ENCODE peak calls at places on chromosomes 16 and 17, in eight cellular contexts. T is tibial nerve, Q is transverse colon, C is A549, Z is GM12878, H is sigmoid colon, X is suprapubic skin, A is esophagus muscularis mucosa. P is an unnamed sample.

GRCh38 chr17:48240562-48241130 is 133.1 kb downstream of the SNX11 start:
- DNase-seq in Z (no peak), X (no peak), Q (no peak), H (no peak), T (no peak), A (no peak), C (peak), P (no peak)

GRCh38 chr17:79027274-79027924 is 3.4 kb downstream of the C1QTNF1 start:
- DNase-seq in X (peak), H (peak), Z (no peak), A (no peak), C (no peak), Q (no peak), T (no peak), P (peak)

GRCh38 chr17:5587431-5588032 is 3.2 kb upstream of the NLRP1 start:
- DNase-seq in H (no peak), T (peak), C (peak), X (no peak), Q (peak), Z (no peak), A (peak), P (peak)

GRCh38 chr17:83176272-83176955 is 97.0 kb downstream of the METRNL start:
- DNase-seq in H (peak), C (no peak), Q (no peak), X (no peak), Z (no peak), T (no peak), A (no peak), P (no peak)

GRCh38 chr17:19384723-19385391 is 2.1 kb downstream of the MFAP4 start:
- DNase-seq in C (no peak), H (peak), T (peak), Q (peak), Z (no peak), A (peak), X (peak), P (peak)

GRCh38 chr17:2192367-2193028 is 111.1 kb downstream of the SMG6 start:
- DNase-seq in X (no peak), C (peak), Q (peak), T (no peak), A (no peak), H (no peak), Z (peak), P (no peak)

GRCh38 chr17:70599198-70599597 is 429.9 kb downstream of the KCNJ2 start:
- DNase-seq in A (no peak), T (no peak), Q (no peak), H (no peak), X (no peak), C (no peak), Z (no peak), P (no peak)

GRCh38 chr16:81042821-81043220 is 7.2 kb downstream of the ATMIN start:
- DNase-seq in H (no peak), Z (no peak), A (no peak), Q (no peak), X (no peak), C (no peak), T (no peak), P (no peak)

GRCh38 chr16:70481929-70482536 is 27.6 kb downstream of the FCSK start:
- DNase-seq in Q (no peak), X (no peak), C (no peak), T (no peak), Z (no peak), A (no peak), H (no peak), P (no peak)

GRCh38 chr16:14225457-14225856 is 154.3 kb downstream of the MRTFB start:
- DNase-seq in X (no peak), C (no peak), Q (no peak), H (no peak), A (no peak), T (no peak), Z (no peak), P (no peak)

GRCh38 chr16:72783716-72784320 is 264.1 kb downstream of the ZFHX3 start:
- DNase-seq in A (peak), Z (peak), H (no peak), Q (no peak), T (no peak), C (peak), X (no peak), P (no peak)

GRCh38 chr16:729768-730665 is 3.1 kb downstream of the HAGHL start:
- DNase-seq in Q (no peak), A (no peak), T (no peak), H (no peak), X (no peak), C (no peak), Z (no peak), P (no peak)

GRCh38 chr17:76844485-76844829 is 23.7 kb upstream of the MGAT5B start:
- DNase-seq in Q (no peak), A (no peak), H (no peak), T (no peak), Z (no peak), C (no peak), X (no peak), P (no peak)
- H3K27ac ChIP-seq in Q (no peak), A (no peak), H (no peak), T (no peak), Z (no peak), C (no peak), X (no peak), P (no peak)

DNA sequence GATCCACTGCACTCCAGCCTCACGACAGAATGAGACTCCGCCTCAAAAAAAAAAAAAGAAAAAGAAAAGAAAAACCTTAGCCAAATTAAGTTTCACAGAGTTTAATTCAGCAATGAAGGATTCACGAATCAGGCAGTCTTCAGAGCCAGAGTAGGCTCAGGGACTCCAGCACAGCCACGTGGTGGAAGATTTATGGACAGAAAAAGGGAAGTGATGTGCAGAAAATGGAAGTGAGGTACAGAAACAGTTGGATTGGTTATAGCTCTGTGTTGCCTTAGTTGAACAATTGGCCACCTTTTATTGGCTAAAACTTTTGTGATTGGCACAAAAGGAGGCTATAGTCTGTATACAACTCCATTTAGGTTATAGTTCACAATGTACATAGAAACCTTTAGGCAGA is 256.6 kb downstream of the HS3ST3B1 start:
- DNase-seq in C (no peak), T (no peak), H (no peak), Q (no peak), A (no peak), X (no peak), Z (no peak), P (no peak)
- TF ChIP-seq EP300 in C (no peak), T (no peak), H (no peak), Q (no peak), A (no peak), X (no peak), Z (no peak), P (no peak)

GRCh38 chr17:72605543-72605942 is 484.7 kb downstream of the SOX9 start:
- DNase-seq in Z (no peak), C (no peak), T (no peak), H (no peak), X (no peak), A (no peak), Q (no peak), P (no peak)

GRCh38 chr17:72604518-72604917 is 483.7 kb downstream of the SOX9 start:
- DNase-seq in A (no peak), H (no peak), Z (no peak), Q (no peak), C (no peak), T (no peak), X (no peak), P (no peak)

GRCh38 chr17:72600934-72601333 is 480.1 kb downstream of the SOX9 start:
- DNase-seq in T (no peak), Z (no peak), H (no peak), C (peak), X (no peak), A (no peak), Q (no peak), P (no peak)

GRCh38 chr17:72603346-72604242 is 482.8 kb downstream of the SOX9 start:
- DNase-seq in A (no peak), T (no peak), X (no peak), Z (no peak), Q (no peak), C (peak), H (no peak), P (no peak)

DNA sequence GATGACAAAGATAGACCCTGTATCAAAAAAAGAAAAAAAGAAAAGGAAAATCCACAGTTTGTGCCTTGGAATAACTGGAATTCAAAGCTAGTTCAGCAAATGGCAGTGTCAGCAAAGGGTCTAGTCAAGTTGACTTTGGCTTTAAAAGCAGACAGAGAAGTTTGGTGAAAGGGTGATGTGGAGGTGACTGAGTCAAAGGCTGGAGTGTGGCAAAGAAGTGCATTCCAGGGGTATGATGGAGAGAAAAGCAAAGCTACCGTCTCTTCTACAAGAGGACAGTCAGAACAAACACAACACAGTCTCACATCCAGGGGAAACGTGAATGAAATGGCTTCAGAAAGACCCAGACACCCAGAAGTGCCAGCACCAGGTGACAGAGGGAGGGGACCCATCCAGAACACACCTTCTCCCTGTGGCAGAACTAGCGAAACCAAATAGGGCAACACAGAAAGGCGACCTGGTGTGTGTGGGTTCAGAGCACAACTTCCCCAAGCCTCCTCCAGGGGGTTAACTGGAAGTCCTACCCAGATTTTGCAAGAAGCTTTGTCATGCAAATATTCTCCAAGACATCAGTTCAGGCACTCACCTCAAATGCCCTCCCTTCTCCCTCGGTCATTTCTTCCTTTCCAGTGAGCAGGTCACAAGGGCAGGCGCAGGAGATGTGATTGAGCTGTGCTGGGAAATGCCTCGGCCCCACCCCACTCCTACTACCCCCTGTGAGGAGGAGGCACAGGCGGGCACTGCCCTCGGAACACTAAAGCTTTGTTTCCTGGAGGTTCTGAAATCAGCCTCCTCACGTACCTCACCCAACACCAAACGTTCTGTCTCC is 481.9 kb downstream of the SOX9 start:
- DNase-seq in T (no peak), Z (no peak), C (peak), H (no peak), A (no peak), Q (peak), X (no peak), P (no peak)
- TF ChIP-seq CTCF in T (no peak), Z (no peak), C (no peak), H (no peak), A (no peak), Q (peak), X (no peak), P (no peak)

GRCh38 chr17:417691-418420 is 65.2 kb upstream of the RPH3AL start:
- DNase-seq in Q (no peak), Z (no peak), C (no peak), X (no peak), A (no peak), T (no peak), H (no peak), P (no peak)
- H3K27ac ChIP-seq in Q (no peak), Z (peak), C (no peak), X (no peak), A (no peak), T (no peak), H (no peak), P (no peak)

GRCh38 chr16:62205459-62205858 is 169.2 kb upstream of the CDH8 start:
- DNase-seq in C (no peak), T (no peak), Q (no peak), A (no peak), H (no peak), X (no peak), Z (no peak), P (no peak)

DNA sequence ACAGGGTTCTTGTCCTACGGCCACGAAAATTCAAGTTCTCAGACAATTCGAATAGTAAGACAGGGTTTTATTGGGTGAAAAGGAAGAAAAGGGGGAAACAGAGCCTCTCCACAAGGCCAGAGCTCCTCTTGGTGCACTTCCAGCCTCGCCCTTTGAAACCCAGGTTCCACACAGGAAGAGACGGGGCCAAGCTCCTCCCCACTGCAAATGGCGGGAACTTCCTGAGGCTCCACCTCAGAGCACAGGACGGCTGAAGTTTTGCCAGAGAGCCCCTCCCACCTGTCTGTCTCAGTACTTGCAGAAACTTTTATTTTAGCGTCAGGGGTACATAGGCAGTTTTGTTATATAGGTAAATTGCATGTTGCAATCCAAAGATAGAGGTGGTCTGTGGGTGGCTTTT is 165.7 kb upstream of the CDH8 start:
- DNase-seq in Z (no peak), Q (no peak), T (no peak), A (no peak), H (no peak), C (no peak), X (no peak), P (no peak)
- TF ChIP-seq EP300 in Z (no peak), Q (no peak), T (no peak), A (no peak), H (no peak), C (no peak), X (no peak), P (no peak)

GRCh38 chr16:30082545-30083090 is 6.8 kb downstream of the PPP4C start:
- DNase-seq in Z (no peak), H (no peak), C (no peak), T (no peak), A (no peak), Q (no peak), X (no peak), P (no peak)
- TF ChIP-seq CTCF in Z (peak), H (no peak), C (no peak), T (no peak), A (no peak), Q (no peak), X (no peak), P (no peak)

GRCh38 chr16:16020291-16020690 is 70.9 kb downstream of the ABCC1 start:
- DNase-seq in Z (no peak), Q (no peak), T (no peak), A (no peak), X (no peak), C (no peak), H (no peak), P (no peak)
- H3K27ac ChIP-seq in Z (no peak), Q (no peak), T (no peak), A (peak), X (no peak), C (peak), H (peak), P (no peak)